ENCODE peak calls at places on chromosomes 2 and 18, in nine cellular contexts. Y is Peyer's patch; B is astrocyte; Q is body of pancreas; F is CD8-positive, alpha-beta memory T cell; G is breast epithelium; W is endodermal cell; N is mesendoderm; Z is mammary epithelial cell. K is an unnamed sample. For H3K27me3, the result is how much of the 10 kb centered on the place peaks cover.

GRCh38 chr2:41502752-41503151 is 545.1 kb upstream of the PKDCC start:
- DNase-seq in Y (no peak), B (no peak), Q (no peak), F (no peak), G (no peak), W (no peak), N (no peak), Z (no peak), K (no peak)

GRCh38 chr2:191115391-191115790 is 35.4 kb downstream of the STAT4 start:
- DNase-seq in Y (no peak), B (peak), Q (peak), F (peak), G (no peak), W (no peak), N (no peak), Z (peak), K (no peak)

GRCh38 chr2:1974391-1974790 is 230.1 kb upstream of the PXDN start:
- DNase-seq in Y (no peak), B (peak), Q (peak), F (no peak), G (no peak), W (no peak), N (peak), Z (no peak), K (peak)

GRCh38 chr2:138323382-138324067 is 178.0 kb upstream of the SPOPL start:
- DNase-seq in Y (no peak), B (no peak), Q (no peak), F (no peak), G (no peak), W (no peak), N (no peak), Z (no peak), K (no peak)

GRCh38 chr2:158489366-158490112 is 32.8 kb downstream of the PKP4 start:
- DNase-seq in Y (no peak), B (no peak), Q (no peak), F (no peak), G (no peak), W (peak), N (peak), Z (no peak), K (no peak)

GRCh38 chr18:76983184-76983583 is 149.4 kb downstream of the MBP start:
- DNase-seq in Y (peak), B (peak), Q (peak), F (peak), G (peak), W (peak), N (peak), Z (peak), K (peak)

GRCh38 chr2:201319511-201319910 is 37.6 kb downstream of the FLACC1 start:
- DNase-seq in Y (no peak), B (no peak), Q (no peak), F (no peak), G (no peak), W (no peak), N (no peak), Z (no peak), K (no peak)

GRCh38 chr18:524496-524895 is 24.0 kb upstream of the COLEC12 start:
- DNase-seq in Y (no peak), B (peak), Q (no peak), F (no peak), G (no peak), W (peak), N (no peak), Z (no peak), K (peak)

GRCh38 chr2:234292955-234293228 is 204.0 kb downstream of the ARL4C start:
- DNase-seq in Y (no peak), B (no peak), Q (no peak), F (no peak), G (no peak), W (no peak), N (no peak), Z (no peak), K (no peak)

GRCh38 chr2:189561371-189561948 is 19.1 kb downstream of the SLC40A1 start:
- DNase-seq in Y (no peak), B (no peak), Q (no peak), F (no peak), G (no peak), W (no peak), N (no peak), Z (no peak), K (no peak)

GRCh38 chr18:34600118-34600517 is 110.0 kb upstream of the DTNA start:
- DNase-seq in Y (no peak), B (peak), Q (no peak), F (no peak), G (no peak), W (no peak), N (no peak), Z (peak), K (no peak)

GRCh38 chr18:50203801-50204604 is 9.1 kb upstream of the MYO5B start:
- DNase-seq in Y (peak), B (peak), Q (peak), F (no peak), G (no peak), W (peak), N (peak), Z (no peak), K (no peak)

DNA sequence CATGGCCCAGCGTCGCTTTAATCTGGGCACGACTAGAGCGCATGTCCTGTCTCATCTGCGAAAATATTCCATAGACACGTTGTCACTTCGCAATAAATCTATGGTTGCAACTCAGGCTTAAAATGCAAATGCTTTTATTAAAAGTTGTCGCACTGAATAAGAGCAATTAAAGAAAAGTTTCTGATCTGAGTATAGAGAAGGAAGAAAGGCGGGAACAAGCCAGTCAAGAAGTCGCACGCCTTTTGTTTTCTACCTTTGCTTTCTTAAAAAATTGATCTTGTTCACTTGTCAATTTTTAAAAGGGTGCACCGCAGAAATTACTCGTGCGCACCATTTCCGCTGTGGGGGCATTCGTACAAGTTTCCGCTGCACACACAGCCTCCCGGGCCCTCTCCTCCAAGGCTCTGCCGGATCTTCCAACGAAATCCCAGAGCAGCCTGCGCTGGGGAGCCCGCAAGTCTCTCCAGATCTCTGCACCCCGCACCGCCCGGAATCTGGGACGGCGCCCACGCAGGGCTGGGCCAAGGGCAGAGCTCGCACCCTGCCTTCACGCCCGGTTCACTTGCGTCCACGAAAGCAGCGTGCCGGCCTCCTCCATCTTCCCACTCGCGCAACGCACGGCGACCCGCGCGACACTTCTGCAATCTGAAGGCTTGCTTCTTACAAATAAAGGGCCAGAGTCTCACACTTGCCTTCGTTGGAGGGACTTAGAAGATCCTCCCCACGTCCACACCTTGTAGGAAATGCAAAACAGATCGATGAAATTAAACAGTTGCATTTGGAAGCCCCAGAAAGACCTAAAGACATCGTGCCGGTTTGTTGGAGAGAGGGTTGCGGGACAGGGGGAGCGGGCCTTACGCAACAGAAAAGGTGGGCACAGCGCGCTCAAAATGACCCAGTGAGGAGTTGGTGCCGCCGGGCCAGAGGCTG is 2.7 kb upstream of the SALL3 start:
- DNase-seq in Y (no peak), B (no peak), Q (no peak), F (no peak), G (no peak), W (peak), N (peak), Z (no peak), K (no peak)
- H3K27me3 ChIP-seq in Y (under half), B (half or more), Q (under half), F (under half), G (under half), W (half or more), N (under half), Z (half or more), K (under half)

DNA sequence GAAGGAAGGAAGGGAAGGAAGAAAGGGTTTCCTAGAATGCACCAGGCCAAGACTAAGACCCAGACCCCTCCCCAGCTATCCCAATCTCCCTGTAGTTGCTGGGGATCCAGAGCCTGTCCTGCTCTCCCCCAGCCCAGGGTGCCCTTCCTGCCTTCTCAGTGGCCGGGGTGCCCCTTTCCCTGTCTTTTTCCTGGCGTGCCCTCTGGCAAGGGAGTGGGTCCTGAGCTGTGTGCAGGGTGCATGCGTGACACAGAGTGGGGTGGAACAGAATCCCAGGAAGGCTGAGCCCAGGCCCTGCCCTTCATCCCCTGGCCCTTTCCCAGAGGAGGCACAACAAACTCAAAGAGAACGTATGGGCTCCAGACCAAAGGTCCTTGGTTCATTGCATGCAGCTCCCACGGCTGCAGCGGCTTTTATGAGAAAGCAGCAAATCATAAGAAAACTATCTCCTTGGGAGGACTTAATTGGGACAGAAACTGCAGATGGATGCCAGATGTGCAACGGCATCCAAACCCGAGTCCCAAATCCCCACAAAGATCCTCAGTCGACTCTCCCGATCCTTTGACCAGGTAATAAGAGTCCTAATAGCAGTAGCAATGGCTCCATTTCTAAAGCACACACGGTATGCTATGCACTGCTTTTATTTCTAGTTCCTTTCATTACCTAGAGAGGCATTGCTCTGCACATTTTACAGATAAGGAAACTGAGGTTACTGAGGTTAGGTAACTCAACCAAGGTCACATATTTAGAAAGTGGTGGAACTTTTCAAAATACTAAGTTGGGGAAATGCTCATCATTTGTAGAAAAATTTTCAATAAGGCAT is 12.7 kb upstream of the ARID5A start:
- DNase-seq in Y (no peak), B (no peak), Q (no peak), F (no peak), G (no peak), W (peak), N (no peak), Z (no peak), K (peak)
- H3K4me3 ChIP-seq in Y (no peak), B (no peak), Q (no peak), F (peak), G (no peak), W (no peak), N (no peak), Z (no peak), K (no peak)

GRCh38 chr18:7234061-7234460 is 3.2 kb downstream of the LRRC30 start:
- DNase-seq in Y (no peak), B (no peak), Q (no peak), F (no peak), G (no peak), W (no peak), N (no peak), Z (no peak), K (no peak)

GRCh38 chr18:7230646-7231349 is at the start of gene LRRC30:
- DNase-seq in Y (no peak), B (no peak), Q (no peak), F (no peak), G (no peak), W (no peak), N (no peak), Z (no peak), K (no peak)

GRCh38 chr18:7232218-7232617 is 1.3 kb downstream of the LRRC30 start:
- DNase-seq in Y (no peak), B (no peak), Q (no peak), F (no peak), G (no peak), W (no peak), N (no peak), Z (no peak), K (no peak)

GRCh38 chr18:7236899-7237298 is 6.0 kb downstream of the LRRC30 start:
- DNase-seq in Y (no peak), B (no peak), Q (no peak), F (no peak), G (no peak), W (no peak), N (no peak), Z (no peak), K (no peak)

GRCh38 chr18:7233398-7233797 is 2.5 kb downstream of the LRRC30 start:
- DNase-seq in Y (no peak), B (no peak), Q (no peak), F (no peak), G (no peak), W (no peak), N (no peak), Z (no peak), K (no peak)
- H3K27me3 ChIP-seq in Y (under half), B (under half), Q (under half), F (under half), G (under half), W (under half), N (under half), Z (under half), K (under half)

GRCh38 chr2:184528119-184528518 is 70.2 kb upstream of the ZNF804A start:
- DNase-seq in Y (no peak), B (no peak), Q (no peak), F (no peak), G (no peak), W (no peak), N (no peak), Z (no peak), K (no peak)

GRCh38 chr2:184530959-184531358 is 67.4 kb upstream of the ZNF804A start:
- DNase-seq in Y (no peak), B (no peak), Q (no peak), F (no peak), G (no peak), W (no peak), N (no peak), Z (no peak), K (no peak)

GRCh38 chr2:184532541-184532940 is 65.8 kb upstream of the ZNF804A start:
- DNase-seq in Y (no peak), B (no peak), Q (no peak), F (no peak), G (no peak), W (no peak), N (no peak), Z (no peak), K (no peak)

GRCh38 chr2:184527058-184527457 is 71.3 kb upstream of the ZNF804A start:
- DNase-seq in Y (no peak), B (no peak), Q (no peak), F (no peak), G (no peak), W (no peak), N (no peak), Z (no peak), K (no peak)

GRCh38 chr2:184530239-184530638 is 68.1 kb upstream of the ZNF804A start:
- DNase-seq in Y (no peak), B (no peak), Q (no peak), F (no peak), G (no peak), W (no peak), N (no peak), Z (no peak), K (no peak)
- H3K4me3 ChIP-seq in Y (no peak), B (no peak), Q (no peak), F (no peak), G (no peak), W (no peak), N (no peak), Z (no peak), K (no peak)

GRCh38 chr2:144516981-144517824 is 2.7 kb downstream of the ZEB2 start:
- DNase-seq in Y (peak), B (peak), Q (peak), F (peak), G (no peak), W (peak), N (peak), Z (peak), K (peak)

GRCh38 chr2:144515425-144515693 is 4.6 kb downstream of the ZEB2 start:
- DNase-seq in Y (no peak), B (no peak), Q (no peak), F (no peak), G (no peak), W (no peak), N (no peak), Z (no peak), K (no peak)

GRCh38 chr2:144514731-144515424 is 5.0 kb downstream of the ZEB2 start:
- DNase-seq in Y (no peak), B (no peak), Q (no peak), F (no peak), G (no peak), W (no peak), N (no peak), Z (no peak), K (no peak)

GRCh38 chr2:144516417-144516980 is 3.4 kb downstream of the ZEB2 start:
- DNase-seq in Y (no peak), B (no peak), Q (no peak), F (no peak), G (no peak), W (peak), N (no peak), Z (peak), K (no peak)

DNA sequence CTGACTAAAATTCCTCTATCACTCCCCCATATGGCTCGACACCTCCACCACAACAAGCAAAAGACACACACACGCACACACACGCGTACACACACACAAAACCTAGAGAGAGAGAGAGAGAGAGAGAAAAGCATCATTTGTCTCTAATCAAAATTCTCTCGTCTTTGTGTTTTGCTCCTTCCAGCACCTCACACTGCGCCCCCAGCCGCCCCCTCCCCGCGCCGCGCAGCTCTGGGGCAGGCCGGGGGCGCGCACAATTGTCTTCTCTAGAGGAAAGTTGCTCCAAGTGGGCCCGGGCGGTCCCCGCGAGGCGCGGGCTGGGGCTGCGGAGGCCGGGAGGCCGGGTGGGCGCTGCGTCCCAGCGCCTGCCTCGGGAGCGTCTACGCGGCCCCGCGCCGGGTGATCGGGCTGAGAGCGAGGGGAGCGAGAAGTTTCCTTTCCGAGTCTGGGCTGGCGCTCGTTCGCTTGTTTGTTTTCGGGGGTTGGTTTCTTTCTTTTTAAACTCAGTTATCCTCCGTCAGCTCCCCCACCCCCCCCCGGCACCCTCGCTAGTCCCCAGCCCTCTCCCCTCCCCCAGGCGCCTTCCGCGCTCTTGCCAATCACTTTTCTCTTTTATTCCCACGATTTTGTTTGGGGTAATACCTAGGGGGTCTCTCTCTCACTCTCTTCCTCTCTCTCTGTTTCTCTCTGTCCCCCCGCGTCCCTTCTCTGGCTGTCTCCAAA is 4.1 kb downstream of the ZEB2 start:
- DNase-seq in Y (peak), B (peak), Q (peak), F (peak), G (no peak), W (peak), N (no peak), Z (no peak), K (no peak)
- H3K27me3 ChIP-seq in Y (under half), B (under half), Q (under half), F (under half), G (under half), W (half or more), N (under half), Z (half or more), K (under half)

DNA sequence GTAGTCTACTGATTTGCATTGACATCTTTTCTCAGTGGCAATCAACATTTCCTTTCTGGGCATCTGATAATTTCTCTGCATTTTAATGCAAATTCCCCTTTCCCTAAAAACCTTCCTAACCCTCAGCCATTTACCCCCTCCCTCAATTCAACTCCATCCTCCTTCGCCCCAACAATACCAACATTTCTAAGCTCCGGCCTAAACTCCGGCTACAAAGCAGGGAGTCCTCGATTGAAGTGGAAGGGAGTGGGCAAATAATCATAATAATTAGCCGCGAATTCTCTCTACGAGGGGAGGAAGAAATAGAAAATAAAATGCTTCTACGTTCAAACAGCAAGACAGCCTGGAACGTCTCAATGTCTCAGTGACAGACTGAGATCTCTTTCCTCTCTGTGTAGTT is 4.6 kb downstream of the BCL11A start:
- DNase-seq in Y (no peak), B (no peak), Q (no peak), F (no peak), G (no peak), W (no peak), N (no peak), Z (no peak), K (no peak)
- H3K4me3 ChIP-seq in Y (peak), B (peak), Q (peak), F (no peak), G (peak), W (peak), N (peak), Z (peak), K (peak)

GRCh38 chr2:16128746-16129610 is 188.6 kb downstream of the MYCN start:
- DNase-seq in Y (no peak), B (no peak), Q (no peak), F (no peak), G (no peak), W (peak), N (no peak), Z (no peak), K (no peak)
- H3K27me3 ChIP-seq in Y (under half), B (under half), Q (under half), F (under half), G (under half), W (under half), N (under half), Z (under half), K (under half)

DNA sequence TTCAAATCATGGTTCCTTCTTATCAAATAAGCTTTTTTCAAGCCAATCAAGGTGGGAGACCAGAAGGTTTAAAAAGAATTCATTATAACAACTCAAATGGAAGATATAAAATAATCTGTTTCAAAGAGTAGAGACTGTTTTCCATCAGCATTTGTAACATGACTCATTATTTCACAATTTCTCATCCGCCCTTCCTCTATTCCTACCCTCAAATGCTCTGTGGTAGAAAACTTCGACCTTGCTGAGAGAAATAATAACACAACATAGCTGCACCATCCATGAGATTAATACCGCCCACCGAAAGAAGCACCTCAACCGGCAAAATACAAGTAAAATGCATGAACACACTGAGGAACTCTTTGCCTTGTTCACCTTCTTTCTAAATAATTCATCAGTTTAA is 2039.2 kb upstream of the CELF4 start:
- DNase-seq in Y (no peak), B (peak), Q (no peak), F (no peak), G (no peak), W (no peak), N (no peak), Z (peak), K (no peak)
- H3K4me3 ChIP-seq in Y (no peak), B (no peak), Q (no peak), F (no peak), G (no peak), W (no peak), N (no peak), Z (no peak), K (no peak)